ENCODE peak calls at places on chromosomes 11 and 22, in six cellular contexts. I, C, Y, O, Z and N are unnamed samples.

GRCh38 chr11:132456735-132457328 is 1075.5 kb downstream of the OPCML start:
- DNase-seq in I (no peak), C (no peak), Y (no peak), O (no peak), Z (no peak), N (no peak)

GRCh38 chr11:117817213-117818035 is 7.1 kb downstream of the FXYD2 start:
- DNase-seq in I (peak; percentile 72), C (peak; percentile 69), Y (peak; percentile 81), O (peak; percentile 86), Z (peak; percentile 78), N (peak; percentile 67)

GRCh38 chr11:120129570-120129969 is 8.3 kb downstream of the TRIM29 start:
- DNase-seq in I (no peak), C (peak; percentile 57), Y (no peak), O (no peak), Z (no peak), N (no peak)

GRCh38 chr11:17221968-17222367 is 14.2 kb upstream of the PIK3C2A start:
- DNase-seq in I (peak; percentile 26), C (peak; percentile 48), Y (peak; percentile 48), O (no peak), Z (no peak), N (no peak)

GRCh38 chr22:41929158-41929896 is 2.7 kb upstream of the TNFRSF13C start:
- DNase-seq in I (no peak), C (no peak), Y (no peak), O (no peak), Z (no peak), N (no peak)

GRCh38 chr11:135075740-135076139 is 663.7 kb upstream of the B3GAT1 start:
- DNase-seq in I (peak; percentile 54), C (no peak), Y (peak; percentile 17), O (no peak), Z (peak; percentile 12), N (no peak)

GRCh38 chr11:20489948-20490347 is 102.4 kb downstream of the PRMT3 start:
- DNase-seq in I (no peak), C (no peak), Y (no peak), O (no peak), Z (no peak), N (no peak)

GRCh38 chr11:67406420-67406968 is 2.6 kb downstream of the TBC1D10C start:
- DNase-seq in I (no peak), C (no peak), Y (no peak), O (no peak), Z (no peak), N (no peak)

GRCh38 chr22:49997221-49997599 is 15.4 kb downstream of the IL17REL start:
- DNase-seq in I (no peak), C (no peak), Y (no peak), O (peak; percentile 9), Z (no peak), N (no peak)

GRCh38 chr11:134004406-134005197 is 47.8 kb upstream of the IGSF9B start:
- DNase-seq in I (no peak), C (no peak), Y (peak; percentile 5), O (no peak), Z (no peak), N (no peak)

GRCh38 chr11:1519028-1519736 is 32.6 kb upstream of the MOB2 start:
- DNase-seq in I (no peak), C (no peak), Y (no peak), O (no peak), Z (no peak), N (no peak)

GRCh38 chr11:87445002-87445401 is 407.3 kb downstream of the TMEM135 start:
- DNase-seq in I (peak; percentile 27), C (peak; percentile 63), Y (no peak), O (no peak), Z (no peak), N (no peak)

GRCh38 chr22:38645430-38645829 is 10.8 kb downstream of the FAM227A start:
- DNase-seq in I (no peak), C (peak; percentile 88), Y (no peak), O (no peak), Z (no peak), N (no peak)

GRCh38 chr11:79390923-79391322 is 49.9 kb downstream of the TENM4 start:
- DNase-seq in I (no peak), C (no peak), Y (no peak), O (no peak), Z (no peak), N (no peak)

GRCh38 chr11:60767388-60767811 is 10.7 kb downstream of the MS4A15 start:
- DNase-seq in I (no peak), C (no peak), Y (no peak), O (no peak), Z (no peak), N (no peak)

GRCh38 chr11:123184531-123184930 is 10.5 kb downstream of the CLMP start:
- DNase-seq in I (peak; percentile 63), C (no peak), Y (no peak), O (no peak), Z (no peak), N (no peak)

GRCh38 chr11:77479746-77480352 is 6.0 kb upstream of the PAK1 start:
- DNase-seq in I (no peak), C (no peak), Y (no peak), O (no peak), Z (no peak), N (no peak)

GRCh38 chr11:12761029-12761428 is 86.8 kb downstream of the TEAD1 start:
- DNase-seq in I (peak; percentile 53), C (peak; percentile 35), Y (peak; percentile 60), O (no peak), Z (peak; percentile 46), N (no peak)
- TF ChIP-seq CTCF in I (peak; percentile 49), C (peak; percentile 82), Y (peak; percentile 48), O (peak; percentile 44), Z (peak; percentile 59), N (no peak)

DNA sequence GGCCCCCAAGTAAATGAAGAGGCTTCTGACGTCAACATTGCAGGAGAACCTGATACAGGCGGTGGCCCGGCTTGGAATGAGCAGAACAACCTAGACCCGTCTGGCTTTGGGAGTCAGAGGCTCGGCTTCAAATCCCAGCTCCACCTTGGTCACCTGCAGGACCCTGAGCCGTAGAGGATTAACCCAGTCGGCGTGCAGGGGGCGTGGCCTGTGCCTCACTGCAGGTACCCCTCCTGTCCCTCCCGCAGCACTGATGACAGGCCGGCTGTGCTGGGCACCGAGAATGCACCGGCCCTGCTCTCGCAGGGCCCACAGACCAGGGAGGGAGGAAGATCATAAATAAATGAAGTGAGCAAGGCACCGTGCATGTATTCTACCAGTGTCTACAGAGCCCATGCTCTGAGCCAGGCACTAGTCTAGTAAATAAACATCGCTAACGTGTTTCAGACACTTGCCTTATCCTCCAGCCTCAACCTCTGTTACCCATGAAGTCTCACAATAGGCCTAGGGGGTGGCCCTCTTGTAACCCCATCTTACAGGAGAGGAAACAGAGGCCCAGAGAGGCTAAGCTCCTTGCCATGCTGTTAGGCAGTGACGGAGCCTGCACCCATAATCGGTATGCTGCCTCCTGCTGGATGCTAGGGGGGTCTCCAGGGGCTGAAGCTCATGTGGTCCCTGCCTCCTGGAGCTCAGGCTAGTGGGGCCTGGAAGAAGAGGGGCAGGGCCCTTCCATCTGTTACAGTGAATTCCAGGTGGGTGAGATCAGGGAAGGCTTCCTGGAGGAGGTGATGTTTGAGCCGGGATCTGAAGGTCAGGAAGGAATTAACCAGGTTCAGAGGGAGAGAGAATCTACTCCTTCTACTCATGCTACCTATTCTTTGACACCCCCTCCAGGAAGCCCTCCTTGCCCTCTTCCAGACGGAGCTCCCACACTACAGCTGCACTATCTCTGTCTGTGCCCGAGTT is 53.4 kb downstream of the RTL6 start:
- DNase-seq in I (no peak), C (no peak), Y (no peak), O (no peak), Z (no peak), N (no peak)
- TF ChIP-seq CTCF in I (peak; percentile 23), C (peak; percentile 17), Y (peak; percentile 14), O (peak; percentile 49), Z (peak; percentile 22), N (no peak)

DNA sequence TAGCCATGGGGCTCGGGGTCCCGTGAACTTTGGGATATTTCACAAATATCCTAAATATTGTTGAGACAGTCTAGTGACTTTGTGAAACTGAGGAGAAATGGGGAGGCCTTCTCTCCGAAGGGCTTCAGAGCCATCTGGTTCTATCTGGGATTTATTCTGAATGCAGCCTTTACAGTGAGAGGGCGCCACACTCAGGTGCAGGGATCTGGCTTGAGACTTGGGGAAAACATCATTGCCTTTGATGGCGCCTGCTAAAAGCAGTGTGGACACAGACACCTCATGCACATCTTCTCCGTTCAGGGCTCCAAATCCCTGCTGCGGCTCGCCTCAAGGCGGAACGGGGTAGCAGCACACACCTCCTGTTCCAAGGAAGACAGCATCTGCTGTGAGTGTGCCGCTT is 37.2 kb upstream of the OLFML1 start:
- DNase-seq in I (no peak), C (no peak), Y (no peak), O (no peak), Z (no peak), N (no peak)
- TF ChIP-seq CTCF in I (no peak), C (peak; percentile 8), Y (no peak), O (no peak), Z (no peak), N (no peak)

DNA sequence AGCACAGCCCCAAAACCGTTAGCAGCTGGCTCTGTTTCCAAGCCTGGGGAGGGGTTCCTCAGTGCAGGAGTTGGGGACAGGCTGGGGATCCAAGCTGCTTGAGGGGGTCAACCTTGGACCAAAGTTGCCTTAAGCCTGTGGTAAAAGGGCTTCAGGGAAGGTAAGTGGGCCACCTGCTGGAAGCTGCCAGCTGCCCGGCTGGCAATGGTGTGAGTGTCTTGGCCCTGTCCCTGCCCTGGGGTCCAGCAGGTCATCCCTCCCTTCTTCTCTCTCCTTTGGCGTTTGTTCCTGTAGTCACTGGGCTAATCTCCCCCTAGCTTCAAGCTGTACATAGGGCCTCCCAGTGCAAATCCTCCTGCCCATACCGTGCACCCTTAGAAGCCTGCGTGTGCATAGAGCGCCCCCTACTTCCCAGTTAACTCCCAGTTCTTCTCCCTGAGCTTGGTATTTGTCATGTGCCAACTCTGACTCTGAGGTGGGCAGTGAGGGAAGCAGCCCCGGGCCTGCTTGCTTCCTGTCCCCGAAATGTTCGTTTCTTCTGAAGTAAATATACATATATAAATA is 4.4 kb downstream of the TMEM258 start:
- DNase-seq in I (peak; percentile 58), C (peak; percentile 29), Y (peak; percentile 81), O (peak; percentile 29), Z (peak; percentile 62), N (no peak)
- TF ChIP-seq CTCF in I (peak; percentile 59), C (peak; percentile 70), Y (peak; percentile 64), O (peak; percentile 66), Z (peak; percentile 53), N (peak; percentile 37)

DNA sequence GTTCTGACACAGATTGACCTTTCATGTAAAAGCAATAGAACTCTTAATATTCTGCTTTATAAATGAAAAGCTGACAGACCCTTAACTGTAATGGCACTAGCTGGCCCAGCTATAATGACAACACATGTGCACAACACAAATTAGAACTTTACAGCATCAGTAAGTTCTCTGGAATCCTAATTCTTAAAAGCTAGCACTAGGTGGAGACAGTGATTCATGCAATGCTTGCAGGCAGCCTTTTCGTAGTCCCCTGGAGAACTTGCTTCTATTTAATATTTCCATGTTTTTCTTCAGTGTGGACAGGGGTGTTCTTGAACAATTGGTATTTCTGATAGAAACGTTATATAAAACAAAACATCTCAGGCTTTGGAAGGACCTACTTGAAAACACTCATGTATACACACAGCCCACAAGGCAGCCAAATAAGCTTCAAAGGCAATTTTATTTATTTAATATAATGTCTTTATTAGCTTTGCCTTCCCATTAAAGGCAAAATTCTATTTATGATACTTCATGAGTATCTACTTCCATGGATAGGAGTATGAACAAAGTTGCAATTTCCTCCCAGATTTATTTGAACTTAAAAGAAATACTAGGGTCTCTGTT is 374.3 kb upstream of the MPPED2 start:
- DNase-seq in I (peak; percentile 56), C (peak; percentile 26), Y (peak; percentile 53), O (no peak), Z (peak; percentile 75), N (no peak)
- TF ChIP-seq CTCF in I (peak; percentile 52), C (peak; percentile 64), Y (peak; percentile 57), O (peak; percentile 84), Z (peak; percentile 67), N (peak; percentile 27)

GRCh38 chr11:44992774-44993173 is 42.1 kb upstream of the TP53I11 start:
- DNase-seq in I (no peak), C (no peak), Y (no peak), O (no peak), Z (no peak), N (no peak)
- TF ChIP-seq CTCF in I (no peak), C (no peak), Y (no peak), O (no peak), Z (no peak), N (no peak)